ENCODE peak calls at places on chromosomes 4 and X, in ten cellular contexts. One of them, this sample, is unnamed.

GRCh38 chrX:41491267-41492004 is 44.3 kb downstream of the NYX start:
- DNase-seq in HS-5: peak; percentile 70
- DNase-seq in neuronal stem cell: peak; percentile 56
- DNase-seq in hepatic stellate cell: peak; percentile 60
- DNase-seq in posterior vena cava: no peak
- DNase-seq in stimulated activated CD8-positive, alpha-beta memory T cell treated with anti-CD3 and anti-CD28 coated beads, Interleukin-7, amount 100 ng/mL, for 48 hours: no peak
- DNase-seq in tibial nerve: no peak
- DNase-seq in fibroblast of lung: peak; percentile 97
- DNase-seq in stimulated activated CD4-positive, alpha-beta T cell treated with anti-CD3 and anti-CD28 coated beads, Interleukin-2, amount 100 ng/mL, for 24 hours: no peak
- DNase-seq in D341Med: no peak
- DNase-seq in this sample: peak; percentile 24

GRCh38 chrX:153381684-153382532 is 19.2 kb downstream of the PNMA6E start:
- DNase-seq in HS-5: peak; percentile 60
- DNase-seq in neuronal stem cell: peak; percentile 6
- DNase-seq in hepatic stellate cell: peak; percentile 75
- DNase-seq in posterior vena cava: peak; percentile 81
- DNase-seq in stimulated activated CD8-positive, alpha-beta memory T cell treated with anti-CD3 and anti-CD28 coated beads, Interleukin-7, amount 100 ng/mL, for 48 hours: no peak
- DNase-seq in tibial nerve: no peak
- DNase-seq in fibroblast of lung: peak; percentile 92
- DNase-seq in stimulated activated CD4-positive, alpha-beta T cell treated with anti-CD3 and anti-CD28 coated beads, Interleukin-2, amount 100 ng/mL, for 24 hours: no peak
- DNase-seq in D341Med: peak; percentile 67
- DNase-seq in this sample: no peak

GRCh38 chr4:166169111-166169510 is 296.1 kb downstream of the TLL1 start:
- DNase-seq in HS-5: no peak
- DNase-seq in neuronal stem cell: no peak
- DNase-seq in hepatic stellate cell: peak; percentile 5
- DNase-seq in posterior vena cava: no peak
- DNase-seq in stimulated activated CD8-positive, alpha-beta memory T cell treated with anti-CD3 and anti-CD28 coated beads, Interleukin-7, amount 100 ng/mL, for 48 hours: no peak
- DNase-seq in tibial nerve: no peak
- DNase-seq in fibroblast of lung: no peak
- DNase-seq in stimulated activated CD4-positive, alpha-beta T cell treated with anti-CD3 and anti-CD28 coated beads, Interleukin-2, amount 100 ng/mL, for 24 hours: no peak
- DNase-seq in D341Med: peak; percentile 27
- DNase-seq in this sample: peak; percentile 9

GRCh38 chr4:84931961-84932360 is 34.5 kb downstream of the WDFY3 start:
- DNase-seq in HS-5: no peak
- DNase-seq in neuronal stem cell: no peak
- DNase-seq in hepatic stellate cell: no peak
- DNase-seq in posterior vena cava: no peak
- DNase-seq in stimulated activated CD8-positive, alpha-beta memory T cell treated with anti-CD3 and anti-CD28 coated beads, Interleukin-7, amount 100 ng/mL, for 48 hours: no peak
- DNase-seq in tibial nerve: no peak
- DNase-seq in fibroblast of lung: no peak
- DNase-seq in stimulated activated CD4-positive, alpha-beta T cell treated with anti-CD3 and anti-CD28 coated beads, Interleukin-2, amount 100 ng/mL, for 24 hours: no peak
- DNase-seq in D341Med: no peak
- DNase-seq in this sample: no peak

GRCh38 chr4:23333556-23333945 is 556.3 kb downstream of the PPARGC1A start:
- DNase-seq in HS-5: peak; percentile 54
- DNase-seq in neuronal stem cell: no peak
- DNase-seq in hepatic stellate cell: no peak
- DNase-seq in posterior vena cava: no peak
- DNase-seq in stimulated activated CD8-positive, alpha-beta memory T cell treated with anti-CD3 and anti-CD28 coated beads, Interleukin-7, amount 100 ng/mL, for 48 hours: no peak
- DNase-seq in tibial nerve: no peak
- DNase-seq in fibroblast of lung: peak; percentile 76
- DNase-seq in stimulated activated CD4-positive, alpha-beta T cell treated with anti-CD3 and anti-CD28 coated beads, Interleukin-2, amount 100 ng/mL, for 24 hours: peak; percentile 6
- DNase-seq in D341Med: no peak
- DNase-seq in this sample: no peak

GRCh38 chrX:34659575-34659974 is 2.5 kb upstream of the TMEM47 start:
- DNase-seq in HS-5: no peak
- DNase-seq in neuronal stem cell: no peak
- DNase-seq in hepatic stellate cell: no peak
- DNase-seq in posterior vena cava: no peak
- DNase-seq in stimulated activated CD8-positive, alpha-beta memory T cell treated with anti-CD3 and anti-CD28 coated beads, Interleukin-7, amount 100 ng/mL, for 48 hours: no peak
- DNase-seq in tibial nerve: no peak
- DNase-seq in fibroblast of lung: no peak
- DNase-seq in stimulated activated CD4-positive, alpha-beta T cell treated with anti-CD3 and anti-CD28 coated beads, Interleukin-2, amount 100 ng/mL, for 24 hours: no peak
- DNase-seq in D341Med: no peak
- DNase-seq in this sample: no peak

GRCh38 chrX:24760601-24761000 is 66.9 kb downstream of the POLA1 start:
- DNase-seq in HS-5: no peak
- DNase-seq in neuronal stem cell: no peak
- DNase-seq in hepatic stellate cell: no peak
- DNase-seq in posterior vena cava: no peak
- DNase-seq in stimulated activated CD8-positive, alpha-beta memory T cell treated with anti-CD3 and anti-CD28 coated beads, Interleukin-7, amount 100 ng/mL, for 48 hours: no peak
- DNase-seq in tibial nerve: no peak
- DNase-seq in fibroblast of lung: peak; percentile 26
- DNase-seq in stimulated activated CD4-positive, alpha-beta T cell treated with anti-CD3 and anti-CD28 coated beads, Interleukin-2, amount 100 ng/mL, for 24 hours: no peak
- DNase-seq in D341Med: no peak
- DNase-seq in this sample: no peak

GRCh38 chr4:73053076-73053475 is 16.4 kb downstream of the COX18 start:
- DNase-seq in HS-5: no peak
- DNase-seq in neuronal stem cell: no peak
- DNase-seq in hepatic stellate cell: no peak
- DNase-seq in posterior vena cava: no peak
- DNase-seq in stimulated activated CD8-positive, alpha-beta memory T cell treated with anti-CD3 and anti-CD28 coated beads, Interleukin-7, amount 100 ng/mL, for 48 hours: no peak
- DNase-seq in tibial nerve: no peak
- DNase-seq in fibroblast of lung: peak; percentile 47
- DNase-seq in stimulated activated CD4-positive, alpha-beta T cell treated with anti-CD3 and anti-CD28 coated beads, Interleukin-2, amount 100 ng/mL, for 24 hours: no peak
- DNase-seq in D341Med: no peak
- DNase-seq in this sample: no peak

GRCh38 chrX:150544835-150545790 is 23.3 kb upstream of the MTM1 start:
- DNase-seq in HS-5: no peak
- DNase-seq in neuronal stem cell: no peak
- DNase-seq in hepatic stellate cell: no peak
- DNase-seq in posterior vena cava: no peak
- DNase-seq in stimulated activated CD8-positive, alpha-beta memory T cell treated with anti-CD3 and anti-CD28 coated beads, Interleukin-7, amount 100 ng/mL, for 48 hours: no peak
- DNase-seq in tibial nerve: no peak
- DNase-seq in fibroblast of lung: no peak
- DNase-seq in stimulated activated CD4-positive, alpha-beta T cell treated with anti-CD3 and anti-CD28 coated beads, Interleukin-2, amount 100 ng/mL, for 24 hours: no peak
- DNase-seq in D341Med: no peak
- DNase-seq in this sample: no peak

GRCh38 chr4:74990276-74990675 is 57.4 kb downstream of the PARM1 start:
- DNase-seq in HS-5: no peak
- DNase-seq in neuronal stem cell: no peak
- DNase-seq in hepatic stellate cell: no peak
- DNase-seq in posterior vena cava: no peak
- DNase-seq in stimulated activated CD8-positive, alpha-beta memory T cell treated with anti-CD3 and anti-CD28 coated beads, Interleukin-7, amount 100 ng/mL, for 48 hours: no peak
- DNase-seq in tibial nerve: no peak
- DNase-seq in fibroblast of lung: no peak
- DNase-seq in stimulated activated CD4-positive, alpha-beta T cell treated with anti-CD3 and anti-CD28 coated beads, Interleukin-2, amount 100 ng/mL, for 24 hours: no peak
- DNase-seq in D341Med: no peak
- DNase-seq in this sample: no peak

GRCh38 chr4:173243321-173243720 is 74.7 kb downstream of the GALNT7 start:
- DNase-seq in HS-5: peak; percentile 62
- DNase-seq in neuronal stem cell: no peak
- DNase-seq in hepatic stellate cell: peak; percentile 25
- DNase-seq in posterior vena cava: no peak
- DNase-seq in stimulated activated CD8-positive, alpha-beta memory T cell treated with anti-CD3 and anti-CD28 coated beads, Interleukin-7, amount 100 ng/mL, for 48 hours: no peak
- DNase-seq in tibial nerve: no peak
- DNase-seq in fibroblast of lung: peak; percentile 36
- DNase-seq in stimulated activated CD4-positive, alpha-beta T cell treated with anti-CD3 and anti-CD28 coated beads, Interleukin-2, amount 100 ng/mL, for 24 hours: no peak
- DNase-seq in D341Med: no peak
- DNase-seq in this sample: no peak

GRCh38 chr4:156949373-156949814 is 22.2 kb downstream of the PDGFC start:
- DNase-seq in HS-5: peak; percentile 80
- DNase-seq in neuronal stem cell: no peak
- DNase-seq in hepatic stellate cell: no peak
- DNase-seq in posterior vena cava: no peak
- DNase-seq in stimulated activated CD8-positive, alpha-beta memory T cell treated with anti-CD3 and anti-CD28 coated beads, Interleukin-7, amount 100 ng/mL, for 48 hours: no peak
- DNase-seq in tibial nerve: no peak
- DNase-seq in fibroblast of lung: peak; percentile 89
- DNase-seq in stimulated activated CD4-positive, alpha-beta T cell treated with anti-CD3 and anti-CD28 coated beads, Interleukin-2, amount 100 ng/mL, for 24 hours: no peak
- DNase-seq in D341Med: no peak
- DNase-seq in this sample: no peak

GRCh38 chrX:48761674-48762471 is at the start of gene GLOD5:
- DNase-seq in HS-5: no peak
- DNase-seq in neuronal stem cell: no peak
- DNase-seq in hepatic stellate cell: no peak
- DNase-seq in posterior vena cava: peak; percentile 50
- DNase-seq in stimulated activated CD8-positive, alpha-beta memory T cell treated with anti-CD3 and anti-CD28 coated beads, Interleukin-7, amount 100 ng/mL, for 48 hours: no peak
- DNase-seq in tibial nerve: no peak
- DNase-seq in fibroblast of lung: no peak
- DNase-seq in stimulated activated CD4-positive, alpha-beta T cell treated with anti-CD3 and anti-CD28 coated beads, Interleukin-2, amount 100 ng/mL, for 24 hours: peak; percentile 3
- DNase-seq in D341Med: peak; percentile 62
- DNase-seq in this sample: no peak

GRCh38 chrX:69538321-69538876 is 34.3 kb downstream of the NALF2 start:
- DNase-seq in HS-5: no peak
- DNase-seq in neuronal stem cell: peak; percentile 53
- DNase-seq in hepatic stellate cell: peak; percentile 75
- DNase-seq in posterior vena cava: peak; percentile 93
- DNase-seq in stimulated activated CD8-positive, alpha-beta memory T cell treated with anti-CD3 and anti-CD28 coated beads, Interleukin-7, amount 100 ng/mL, for 48 hours: peak; percentile 40
- DNase-seq in tibial nerve: peak; percentile 54
- DNase-seq in fibroblast of lung: peak; percentile 58
- DNase-seq in stimulated activated CD4-positive, alpha-beta T cell treated with anti-CD3 and anti-CD28 coated beads, Interleukin-2, amount 100 ng/mL, for 24 hours: peak; percentile 77
- DNase-seq in D341Med: peak; percentile 74
- DNase-seq in this sample: peak; percentile 62

GRCh38 chr4:108213308-108213707 is 44.6 kb upstream of the LEF1 start:
- DNase-seq in HS-5: no peak
- DNase-seq in neuronal stem cell: peak; percentile 12
- DNase-seq in hepatic stellate cell: no peak
- DNase-seq in posterior vena cava: no peak
- DNase-seq in stimulated activated CD8-positive, alpha-beta memory T cell treated with anti-CD3 and anti-CD28 coated beads, Interleukin-7, amount 100 ng/mL, for 48 hours: no peak
- DNase-seq in tibial nerve: no peak
- DNase-seq in fibroblast of lung: no peak
- DNase-seq in stimulated activated CD4-positive, alpha-beta T cell treated with anti-CD3 and anti-CD28 coated beads, Interleukin-2, amount 100 ng/mL, for 24 hours: no peak
- DNase-seq in D341Med: no peak
- DNase-seq in this sample: no peak

GRCh38 chrX:117995378-117995777 is 121.2 kb downstream of the KLHL13 start:
- DNase-seq in HS-5: no peak
- DNase-seq in neuronal stem cell: no peak
- DNase-seq in hepatic stellate cell: no peak
- DNase-seq in posterior vena cava: no peak
- DNase-seq in stimulated activated CD8-positive, alpha-beta memory T cell treated with anti-CD3 and anti-CD28 coated beads, Interleukin-7, amount 100 ng/mL, for 48 hours: no peak
- DNase-seq in tibial nerve: no peak
- DNase-seq in fibroblast of lung: no peak
- DNase-seq in stimulated activated CD4-positive, alpha-beta T cell treated with anti-CD3 and anti-CD28 coated beads, Interleukin-2, amount 100 ng/mL, for 24 hours: no peak
- DNase-seq in D341Med: no peak
- DNase-seq in this sample: no peak

GRCh38 chrX:17459008-17459407 is 84.0 kb downstream of the NHS start:
- DNase-seq in HS-5: no peak
- DNase-seq in neuronal stem cell: no peak
- DNase-seq in hepatic stellate cell: no peak
- DNase-seq in posterior vena cava: no peak
- DNase-seq in stimulated activated CD8-positive, alpha-beta memory T cell treated with anti-CD3 and anti-CD28 coated beads, Interleukin-7, amount 100 ng/mL, for 48 hours: no peak
- DNase-seq in tibial nerve: no peak
- DNase-seq in fibroblast of lung: peak; percentile 89
- DNase-seq in stimulated activated CD4-positive, alpha-beta T cell treated with anti-CD3 and anti-CD28 coated beads, Interleukin-2, amount 100 ng/mL, for 24 hours: no peak
- DNase-seq in D341Med: no peak
- DNase-seq in this sample: no peak

GRCh38 chrX:34341814-34342213 is 209.7 kb upstream of the FAM47A start:
- DNase-seq in HS-5: no peak
- DNase-seq in neuronal stem cell: no peak
- DNase-seq in hepatic stellate cell: no peak
- DNase-seq in posterior vena cava: no peak
- DNase-seq in stimulated activated CD8-positive, alpha-beta memory T cell treated with anti-CD3 and anti-CD28 coated beads, Interleukin-7, amount 100 ng/mL, for 48 hours: no peak
- DNase-seq in tibial nerve: no peak
- DNase-seq in fibroblast of lung: no peak
- DNase-seq in stimulated activated CD4-positive, alpha-beta T cell treated with anti-CD3 and anti-CD28 coated beads, Interleukin-2, amount 100 ng/mL, for 24 hours: no peak
- DNase-seq in D341Med: no peak
- DNase-seq in this sample: no peak

GRCh38 chr4:1072830-1073446 is 40.4 kb downstream of the RNF212 start:
- DNase-seq in HS-5: no peak
- DNase-seq in neuronal stem cell: peak; percentile 27
- DNase-seq in hepatic stellate cell: peak; percentile 80
- DNase-seq in posterior vena cava: peak; percentile 78
- DNase-seq in stimulated activated CD8-positive, alpha-beta memory T cell treated with anti-CD3 and anti-CD28 coated beads, Interleukin-7, amount 100 ng/mL, for 48 hours: peak; percentile 40
- DNase-seq in tibial nerve: peak; percentile 45
- DNase-seq in fibroblast of lung: peak; percentile 65
- DNase-seq in stimulated activated CD4-positive, alpha-beta T cell treated with anti-CD3 and anti-CD28 coated beads, Interleukin-2, amount 100 ng/mL, for 24 hours: peak; percentile 59
- DNase-seq in D341Med: peak; percentile 64
- DNase-seq in this sample: peak; percentile 25

GRCh38 chrX:52271212-52271611 is 86.5 kb downstream of the MAGED4 start:
- DNase-seq in HS-5: no peak
- DNase-seq in neuronal stem cell: no peak
- DNase-seq in hepatic stellate cell: no peak
- DNase-seq in posterior vena cava: no peak
- DNase-seq in stimulated activated CD8-positive, alpha-beta memory T cell treated with anti-CD3 and anti-CD28 coated beads, Interleukin-7, amount 100 ng/mL, for 48 hours: no peak
- DNase-seq in tibial nerve: no peak
- DNase-seq in fibroblast of lung: peak; percentile 3
- DNase-seq in stimulated activated CD4-positive, alpha-beta T cell treated with anti-CD3 and anti-CD28 coated beads, Interleukin-2, amount 100 ng/mL, for 24 hours: no peak
- DNase-seq in D341Med: no peak
- DNase-seq in this sample: no peak

GRCh38 chrX:101655540-101655939 is 4.1 kb downstream of the ARMCX2 start:
- DNase-seq in HS-5: no peak
- DNase-seq in neuronal stem cell: no peak
- DNase-seq in hepatic stellate cell: no peak
- DNase-seq in posterior vena cava: no peak
- DNase-seq in stimulated activated CD8-positive, alpha-beta memory T cell treated with anti-CD3 and anti-CD28 coated beads, Interleukin-7, amount 100 ng/mL, for 48 hours: no peak
- DNase-seq in tibial nerve: no peak
- DNase-seq in fibroblast of lung: no peak
- DNase-seq in stimulated activated CD4-positive, alpha-beta T cell treated with anti-CD3 and anti-CD28 coated beads, Interleukin-2, amount 100 ng/mL, for 24 hours: no peak
- DNase-seq in D341Med: no peak
- DNase-seq in this sample: no peak

GRCh38 chrX:100085851-100086250 is 324.2 kb downstream of the PCDH19 start:
- DNase-seq in HS-5: no peak
- DNase-seq in neuronal stem cell: no peak
- DNase-seq in hepatic stellate cell: no peak
- DNase-seq in posterior vena cava: no peak
- DNase-seq in stimulated activated CD8-positive, alpha-beta memory T cell treated with anti-CD3 and anti-CD28 coated beads, Interleukin-7, amount 100 ng/mL, for 48 hours: no peak
- DNase-seq in tibial nerve: no peak
- DNase-seq in fibroblast of lung: no peak
- DNase-seq in stimulated activated CD4-positive, alpha-beta T cell treated with anti-CD3 and anti-CD28 coated beads, Interleukin-2, amount 100 ng/mL, for 24 hours: no peak
- DNase-seq in D341Med: no peak
- DNase-seq in this sample: no peak

GRCh38 chr4:13544556-13545393 is 467 bp upstream of the NKX3-2 start:
- DNase-seq in HS-5: peak; percentile 56
- DNase-seq in neuronal stem cell: peak; percentile 77
- DNase-seq in hepatic stellate cell: peak; percentile 92
- DNase-seq in posterior vena cava: peak; percentile 90
- DNase-seq in stimulated activated CD8-positive, alpha-beta memory T cell treated with anti-CD3 and anti-CD28 coated beads, Interleukin-7, amount 100 ng/mL, for 48 hours: peak; percentile 51
- DNase-seq in tibial nerve: no peak
- DNase-seq in fibroblast of lung: peak; percentile 71
- DNase-seq in stimulated activated CD4-positive, alpha-beta T cell treated with anti-CD3 and anti-CD28 coated beads, Interleukin-2, amount 100 ng/mL, for 24 hours: peak; percentile 69
- DNase-seq in D341Med: peak; percentile 92
- DNase-seq in this sample: peak; percentile 94

GRCh38 chr4:57219389-57219890 is 109.3 kb upstream of the IGFBP7 start:
- DNase-seq in HS-5: no peak
- DNase-seq in neuronal stem cell: no peak
- DNase-seq in hepatic stellate cell: no peak
- DNase-seq in posterior vena cava: no peak
- DNase-seq in stimulated activated CD8-positive, alpha-beta memory T cell treated with anti-CD3 and anti-CD28 coated beads, Interleukin-7, amount 100 ng/mL, for 48 hours: no peak
- DNase-seq in tibial nerve: no peak
- DNase-seq in fibroblast of lung: no peak
- DNase-seq in stimulated activated CD4-positive, alpha-beta T cell treated with anti-CD3 and anti-CD28 coated beads, Interleukin-2, amount 100 ng/mL, for 24 hours: no peak
- DNase-seq in D341Med: no peak
- DNase-seq in this sample: no peak

GRCh38 chrX:14125451-14125850 is 95.8 kb upstream of the GEMIN8 start:
- DNase-seq in HS-5: no peak
- DNase-seq in neuronal stem cell: no peak
- DNase-seq in hepatic stellate cell: no peak
- DNase-seq in posterior vena cava: no peak
- DNase-seq in stimulated activated CD8-positive, alpha-beta memory T cell treated with anti-CD3 and anti-CD28 coated beads, Interleukin-7, amount 100 ng/mL, for 48 hours: no peak
- DNase-seq in tibial nerve: no peak
- DNase-seq in fibroblast of lung: no peak
- DNase-seq in stimulated activated CD4-positive, alpha-beta T cell treated with anti-CD3 and anti-CD28 coated beads, Interleukin-2, amount 100 ng/mL, for 24 hours: no peak
- DNase-seq in D341Med: no peak
- DNase-seq in this sample: no peak

GRCh38 chr4:164819366-164819765 is 57.6 kb upstream of the APELA start:
- DNase-seq in HS-5: no peak
- DNase-seq in neuronal stem cell: no peak
- DNase-seq in hepatic stellate cell: no peak
- DNase-seq in posterior vena cava: no peak
- DNase-seq in stimulated activated CD8-positive, alpha-beta memory T cell treated with anti-CD3 and anti-CD28 coated beads, Interleukin-7, amount 100 ng/mL, for 48 hours: no peak
- DNase-seq in tibial nerve: no peak
- DNase-seq in fibroblast of lung: no peak
- DNase-seq in stimulated activated CD4-positive, alpha-beta T cell treated with anti-CD3 and anti-CD28 coated beads, Interleukin-2, amount 100 ng/mL, for 24 hours: no peak
- DNase-seq in D341Med: no peak
- DNase-seq in this sample: no peak

GRCh38 chr4:116400480-116400879 is 684.9 kb downstream of the TRAM1L1 start:
- DNase-seq in HS-5: no peak
- DNase-seq in neuronal stem cell: no peak
- DNase-seq in hepatic stellate cell: no peak
- DNase-seq in posterior vena cava: no peak
- DNase-seq in stimulated activated CD8-positive, alpha-beta memory T cell treated with anti-CD3 and anti-CD28 coated beads, Interleukin-7, amount 100 ng/mL, for 48 hours: no peak
- DNase-seq in tibial nerve: no peak
- DNase-seq in fibroblast of lung: peak; percentile 34
- DNase-seq in stimulated activated CD4-positive, alpha-beta T cell treated with anti-CD3 and anti-CD28 coated beads, Interleukin-2, amount 100 ng/mL, for 24 hours: no peak
- DNase-seq in D341Med: no peak
- DNase-seq in this sample: no peak

GRCh38 chrX:17822351-17822750 is 38.7 kb downstream of the RAI2 start:
- DNase-seq in HS-5: no peak
- DNase-seq in neuronal stem cell: no peak
- DNase-seq in hepatic stellate cell: no peak
- DNase-seq in posterior vena cava: no peak
- DNase-seq in stimulated activated CD8-positive, alpha-beta memory T cell treated with anti-CD3 and anti-CD28 coated beads, Interleukin-7, amount 100 ng/mL, for 48 hours: no peak
- DNase-seq in tibial nerve: no peak
- DNase-seq in fibroblast of lung: no peak
- DNase-seq in stimulated activated CD4-positive, alpha-beta T cell treated with anti-CD3 and anti-CD28 coated beads, Interleukin-2, amount 100 ng/mL, for 24 hours: no peak
- DNase-seq in D341Med: no peak
- DNase-seq in this sample: no peak